ENCODE peak calls at places on chromosomes 2 and 18, in six cellular contexts. N, P, B, F, W and D are unnamed samples.

GRCh38 chr18:26089247-26090129 is 925 bp downstream of the SS18 start:
- ATAC-seq in N (peak), P (no peak), B (no peak), F (no peak), W (no peak), D (no peak)

GRCh38 chr2:64866797-64867196 is 122.4 kb upstream of the SLC1A4 start:
- ATAC-seq in N (no peak), P (no peak), B (no peak), F (no peak), W (no peak), D (no peak)

GRCh38 chr18:3703732-3704176 is 253.8 kb downstream of the TGIF1 start:
- ATAC-seq in N (no peak), P (peak), B (no peak), F (no peak), W (peak), D (no peak)

GRCh38 chr18:79921984-79922965 is 29.2 kb downstream of the SLC66A2 start:
- ATAC-seq in N (no peak), P (no peak), B (peak), F (no peak), W (no peak), D (no peak)

GRCh38 chr2:222882484-222882928 is 21.7 kb downstream of the ACSL3 start:
- ATAC-seq in N (no peak), P (no peak), B (no peak), F (no peak), W (peak), D (no peak)

GRCh38 chr18:10563886-10564285 is 38.1 kb downstream of the NAPG start:
- ATAC-seq in N (no peak), P (no peak), B (no peak), F (no peak), W (peak), D (no peak)

GRCh38 chr2:85423525-85423924 is 5.0 kb downstream of the SH2D6 start:
- ATAC-seq in N (no peak), P (no peak), B (no peak), F (no peak), W (no peak), D (no peak)

GRCh38 chr2:152336854-152337510 is 2.0 kb downstream of the FMNL2 start:
- ATAC-seq in N (no peak), P (peak), B (no peak), F (no peak), W (no peak), D (no peak)

GRCh38 chr2:77513191-77513590 is 9.0 kb downstream of the LRRTM4 start:
- ATAC-seq in N (no peak), P (no peak), B (no peak), F (no peak), W (no peak), D (no peak)

GRCh38 chr2:71453404-71454220 is at the start of gene DYSF:
- ATAC-seq in N (peak), P (peak), B (peak), F (no peak), W (peak), D (peak)

GRCh38 chr2:224659726-224660125 is 56.4 kb downstream of the CCDC195 start:
- ATAC-seq in N (no peak), P (no peak), B (no peak), F (no peak), W (no peak), D (no peak)

GRCh38 chr2:10028988-10029874 is 14.1 kb upstream of the KLF11 start:
- ATAC-seq in N (peak), P (peak), B (peak), F (peak), W (peak), D (peak)